ENCODE peak calls at places on chromosomes 5 and 9, in seven cellular contexts. One of them, this sample, is unnamed.

GRCh38 chr5:116011046-116011445 is 21.2 kb upstream of the ARL14EPL start:
- DNase-seq in choroid plexus epithelial cell: peak
- DNase-seq in HFFc6: no peak
- DNase-seq in glutamatergic neuron: no peak
- DNase-seq in B cell: no peak
- DNase-seq in cardiac fibroblast: peak
- DNase-seq in fibroblast of lung: peak
- DNase-seq in this sample: no peak

GRCh38 chr5:40414922-40415321 is 264.8 kb upstream of the PTGER4 start:
- DNase-seq in fibroblast of lung: no peak
- DNase-seq in cardiac fibroblast: no peak
- DNase-seq in glutamatergic neuron: no peak
- DNase-seq in B cell: no peak
- DNase-seq in HFFc6: no peak
- DNase-seq in choroid plexus epithelial cell: no peak
- DNase-seq in this sample: no peak

GRCh38 chr9:136764301-136764891 is at the start of gene LCN15:
- DNase-seq in glutamatergic neuron: peak
- DNase-seq in choroid plexus epithelial cell: no peak
- DNase-seq in HFFc6: no peak
- DNase-seq in B cell: peak
- DNase-seq in cardiac fibroblast: no peak
- DNase-seq in fibroblast of lung: no peak
- DNase-seq in this sample: no peak

GRCh38 chr5:119328753-119329602 is 26.8 kb upstream of the TNFAIP8 start:
- DNase-seq in fibroblast of lung: peak
- DNase-seq in cardiac fibroblast: peak
- DNase-seq in B cell: no peak
- DNase-seq in glutamatergic neuron: no peak
- DNase-seq in HFFc6: peak
- DNase-seq in choroid plexus epithelial cell: peak
- DNase-seq in this sample: no peak

GRCh38 chr5:88683506-88684135 is 199.4 kb downstream of the MEF2C start:
- DNase-seq in B cell: peak
- DNase-seq in fibroblast of lung: no peak
- DNase-seq in glutamatergic neuron: peak
- DNase-seq in HFFc6: no peak
- DNase-seq in choroid plexus epithelial cell: no peak
- DNase-seq in cardiac fibroblast: no peak
- DNase-seq in this sample: peak

GRCh38 chr9:130200038-130200979 is 28.1 kb downstream of the NCS1 start:
- DNase-seq in fibroblast of lung: no peak
- DNase-seq in HFFc6: no peak
- DNase-seq in choroid plexus epithelial cell: no peak
- DNase-seq in cardiac fibroblast: no peak
- DNase-seq in B cell: no peak
- DNase-seq in glutamatergic neuron: peak
- DNase-seq in this sample: no peak

GRCh38 chr9:27528886-27529315 is 713 bp downstream of the MOB3B start:
- DNase-seq in choroid plexus epithelial cell: peak
- DNase-seq in fibroblast of lung: peak
- DNase-seq in B cell: peak
- DNase-seq in glutamatergic neuron: no peak
- DNase-seq in cardiac fibroblast: peak
- DNase-seq in HFFc6: no peak
- DNase-seq in this sample: peak

GRCh38 chr5:150458819-150459557 is 9.4 kb upstream of the RPS14 start:
- DNase-seq in cardiac fibroblast: peak
- DNase-seq in B cell: peak
- DNase-seq in choroid plexus epithelial cell: peak
- DNase-seq in glutamatergic neuron: peak
- DNase-seq in HFFc6: peak
- DNase-seq in fibroblast of lung: peak
- DNase-seq in this sample: peak

GRCh38 chr5:170738840-170739239 is 44.7 kb upstream of the GABRP start:
- DNase-seq in HFFc6: no peak
- DNase-seq in fibroblast of lung: no peak
- DNase-seq in choroid plexus epithelial cell: no peak
- DNase-seq in B cell: no peak
- DNase-seq in glutamatergic neuron: no peak
- DNase-seq in cardiac fibroblast: no peak
- DNase-seq in this sample: no peak

GRCh38 chr9:3972687-3973086 is 327.2 kb downstream of the GLIS3 start:
- DNase-seq in glutamatergic neuron: no peak
- DNase-seq in choroid plexus epithelial cell: no peak
- DNase-seq in fibroblast of lung: no peak
- DNase-seq in HFFc6: no peak
- DNase-seq in B cell: no peak
- DNase-seq in cardiac fibroblast: no peak
- DNase-seq in this sample: no peak

GRCh38 chr9:124079176-124079925 is 67.8 kb downstream of the LHX2 start:
- DNase-seq in fibroblast of lung: peak
- DNase-seq in glutamatergic neuron: peak
- DNase-seq in B cell: no peak
- DNase-seq in choroid plexus epithelial cell: peak
- DNase-seq in HFFc6: peak
- DNase-seq in cardiac fibroblast: peak
- DNase-seq in this sample: no peak

GRCh38 chr9:86470326-86470725 is 116.1 kb upstream of the TUT7 start:
- DNase-seq in glutamatergic neuron: no peak
- DNase-seq in cardiac fibroblast: no peak
- DNase-seq in HFFc6: no peak
- DNase-seq in B cell: no peak
- DNase-seq in choroid plexus epithelial cell: peak
- DNase-seq in fibroblast of lung: peak
- DNase-seq in this sample: no peak

GRCh38 chr9:86469476-86470087 is 115.4 kb upstream of the TUT7 start:
- DNase-seq in choroid plexus epithelial cell: no peak
- DNase-seq in HFFc6: no peak
- DNase-seq in fibroblast of lung: no peak
- DNase-seq in glutamatergic neuron: no peak
- DNase-seq in B cell: no peak
- DNase-seq in cardiac fibroblast: no peak
- DNase-seq in this sample: no peak

DNA sequence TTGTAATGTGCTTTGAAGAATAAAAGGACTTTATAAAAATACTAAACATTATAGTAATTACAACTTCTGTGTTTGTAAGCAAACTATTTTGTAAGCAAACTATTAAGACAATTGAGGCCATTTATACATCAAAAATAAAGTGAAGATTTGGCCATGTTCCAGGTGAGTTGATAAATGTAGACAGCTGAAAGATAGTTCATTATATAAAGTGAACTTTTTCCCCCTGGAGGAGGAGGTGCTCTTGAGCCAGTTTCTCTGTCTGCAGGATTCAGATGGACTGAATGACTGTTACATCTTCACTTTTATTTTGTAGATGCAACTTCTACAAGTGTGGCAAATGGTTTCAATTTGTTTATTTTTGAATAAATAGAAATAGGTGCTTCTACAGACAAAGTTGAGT is 117.3 kb upstream of the TUT7 start:
- DNase-seq in glutamatergic neuron: no peak
- DNase-seq in B cell: no peak
- DNase-seq in HFFc6: no peak
- DNase-seq in cardiac fibroblast: no peak
- DNase-seq in choroid plexus epithelial cell: no peak
- DNase-seq in fibroblast of lung: no peak
- DNase-seq in this sample: no peak
- TF ChIP-seq CTCF in glutamatergic neuron: no peak
- TF ChIP-seq CTCF in B cell: no peak
- TF ChIP-seq CTCF in HFFc6: no peak
- TF ChIP-seq CTCF in cardiac fibroblast: no peak
- TF ChIP-seq CTCF in choroid plexus epithelial cell: no peak
- TF ChIP-seq CTCF in fibroblast of lung: no peak
- TF ChIP-seq CTCF in this sample: no peak

GRCh38 chr5:14581891-14582796 is 552 bp downstream of the OTULINL start:
- DNase-seq in cardiac fibroblast: peak
- DNase-seq in glutamatergic neuron: peak
- DNase-seq in HFFc6: peak
- DNase-seq in choroid plexus epithelial cell: peak
- DNase-seq in B cell: peak
- DNase-seq in fibroblast of lung: peak
- DNase-seq in this sample: peak
- TF ChIP-seq CTCF in cardiac fibroblast: no peak
- TF ChIP-seq CTCF in glutamatergic neuron: peak
- TF ChIP-seq CTCF in HFFc6: peak
- TF ChIP-seq CTCF in choroid plexus epithelial cell: peak
- TF ChIP-seq CTCF in B cell: peak
- TF ChIP-seq CTCF in fibroblast of lung: no peak
- TF ChIP-seq CTCF in this sample: no peak

GRCh38 chr5:91339053-91339710 is 43.9 kb downstream of the ARRDC3 start:
- DNase-seq in HFFc6: no peak
- DNase-seq in cardiac fibroblast: peak
- DNase-seq in B cell: no peak
- DNase-seq in glutamatergic neuron: no peak
- DNase-seq in fibroblast of lung: peak
- DNase-seq in choroid plexus epithelial cell: peak
- DNase-seq in this sample: no peak
- TF ChIP-seq CTCF in HFFc6: no peak
- TF ChIP-seq CTCF in cardiac fibroblast: no peak
- TF ChIP-seq CTCF in B cell: no peak
- TF ChIP-seq CTCF in glutamatergic neuron: no peak
- TF ChIP-seq CTCF in fibroblast of lung: no peak
- TF ChIP-seq CTCF in choroid plexus epithelial cell: no peak
- TF ChIP-seq CTCF in this sample: no peak

GRCh38 chr9:70387663-70388062 is 26.8 kb downstream of the KLF9 start:
- DNase-seq in choroid plexus epithelial cell: no peak
- DNase-seq in B cell: no peak
- DNase-seq in fibroblast of lung: no peak
- DNase-seq in glutamatergic neuron: no peak
- DNase-seq in HFFc6: no peak
- DNase-seq in cardiac fibroblast: no peak
- DNase-seq in this sample: no peak
- TF ChIP-seq CTCF in choroid plexus epithelial cell: no peak
- TF ChIP-seq CTCF in B cell: no peak
- TF ChIP-seq CTCF in fibroblast of lung: no peak
- TF ChIP-seq CTCF in glutamatergic neuron: no peak
- TF ChIP-seq CTCF in HFFc6: no peak
- TF ChIP-seq CTCF in cardiac fibroblast: no peak
- TF ChIP-seq CTCF in this sample: no peak

GRCh38 chr5:130720355-130720754 is 444.7 kb downstream of the HINT1 start:
- DNase-seq in glutamatergic neuron: no peak
- DNase-seq in B cell: no peak
- DNase-seq in HFFc6: no peak
- DNase-seq in choroid plexus epithelial cell: peak
- DNase-seq in fibroblast of lung: peak
- DNase-seq in cardiac fibroblast: peak
- DNase-seq in this sample: peak
- TF ChIP-seq CTCF in glutamatergic neuron: peak
- TF ChIP-seq CTCF in B cell: no peak
- TF ChIP-seq CTCF in HFFc6: no peak
- TF ChIP-seq CTCF in choroid plexus epithelial cell: peak
- TF ChIP-seq CTCF in fibroblast of lung: no peak
- TF ChIP-seq CTCF in cardiac fibroblast: peak
- TF ChIP-seq CTCF in this sample: peak